ENCODE peak calls at places on chromosomes 5 and 9, in ten cellular contexts. A is ascending aorta, I is spleen, K is fibroblast of the aortic adventitia, W is GM06990, Q is OCI-LY7, G is fibroblast of lung, B is A549, F is HCT116, P is AG04450. O is an unnamed sample.

GRCh38 chr9:68779558-68780376 is 74.7 kb downstream of the PIP5K1B start:
- DNase-seq in A (peak), I (peak), K (peak), W (peak), Q (peak), G (peak), B (peak), F (peak), P (peak), O (peak)

GRCh38 chr5:121987052-121987684 is 25.4 kb downstream of the SRFBP1 start:
- DNase-seq in A (no peak), I (no peak), K (no peak), W (no peak), Q (no peak), G (no peak), B (no peak), F (no peak), P (no peak), O (no peak)

GRCh38 chr9:113933671-113934070 is 57.6 kb downstream of the ZNF618 start:
- DNase-seq in A (no peak), I (no peak), K (no peak), W (no peak), Q (no peak), G (no peak), B (no peak), F (no peak), P (no peak), O (no peak)

GRCh38 chr5:122078116-122078865 is at the start of gene LOX:
- DNase-seq in A (peak), I (no peak), K (peak), W (no peak), Q (no peak), G (peak), B (no peak), F (no peak), P (peak), O (peak)

GRCh38 chr5:179763215-179763945 is 30.4 kb upstream of the LTC4S start:
- DNase-seq in A (peak), I (peak), K (peak), W (no peak), Q (peak), G (peak), B (peak), F (peak), P (peak), O (peak)

GRCh38 chr5:111583761-111584203 is 71.4 kb upstream of the STARD4 start:
- DNase-seq in A (no peak), I (no peak), K (peak), W (no peak), Q (no peak), G (peak), B (no peak), F (no peak), P (no peak), O (no peak)

GRCh38 chr5:160312960-160313734 is 783 bp upstream of the CCNJL start:
- DNase-seq in A (no peak), I (no peak), K (no peak), W (no peak), Q (no peak), G (no peak), B (peak), F (no peak), P (no peak), O (no peak)

GRCh38 chr9:14350766-14351165 is 36.8 kb upstream of the NFIB start:
- DNase-seq in A (no peak), I (no peak), K (peak), W (no peak), Q (no peak), G (no peak), B (no peak), F (no peak), P (no peak), O (no peak)

GRCh38 chr9:72203205-72203803 is 54.1 kb downstream of the GDA start:
- DNase-seq in A (no peak), I (no peak), K (peak), W (no peak), Q (peak), G (peak), B (peak), F (peak), P (no peak), O (no peak)

GRCh38 chr5:168422431-168422830 is 63.8 kb upstream of the RARS1 start:
- DNase-seq in A (no peak), I (no peak), K (no peak), W (no peak), Q (no peak), G (no peak), B (no peak), F (peak), P (no peak), O (no peak)
- TF ChIP-seq CTCF in A (no peak), I (no peak), K (peak), W (no peak), Q (peak), G (peak), B (peak), F (peak), P (no peak), O (peak)

GRCh38 chr5:59317772-59318205 is 575.7 kb downstream of the PDE4D start:
- DNase-seq in A (no peak), I (no peak), K (no peak), W (no peak), Q (no peak), G (no peak), B (no peak), F (no peak), P (no peak), O (no peak)

GRCh38 chr5:59321631-59322030 is 571.9 kb downstream of the PDE4D start:
- DNase-seq in A (no peak), I (no peak), K (no peak), W (no peak), Q (no peak), G (no peak), B (no peak), F (no peak), P (no peak), O (no peak)

GRCh38 chr5:59320420-59320819 is 573.1 kb downstream of the PDE4D start:
- DNase-seq in A (no peak), I (no peak), K (no peak), W (no peak), Q (no peak), G (no peak), B (no peak), F (no peak), P (no peak), O (no peak)

GRCh38 chr5:59319286-59319685 is 574.2 kb downstream of the PDE4D start:
- DNase-seq in A (no peak), I (no peak), K (no peak), W (no peak), Q (no peak), G (no peak), B (no peak), F (no peak), P (no peak), O (no peak)

DNA sequence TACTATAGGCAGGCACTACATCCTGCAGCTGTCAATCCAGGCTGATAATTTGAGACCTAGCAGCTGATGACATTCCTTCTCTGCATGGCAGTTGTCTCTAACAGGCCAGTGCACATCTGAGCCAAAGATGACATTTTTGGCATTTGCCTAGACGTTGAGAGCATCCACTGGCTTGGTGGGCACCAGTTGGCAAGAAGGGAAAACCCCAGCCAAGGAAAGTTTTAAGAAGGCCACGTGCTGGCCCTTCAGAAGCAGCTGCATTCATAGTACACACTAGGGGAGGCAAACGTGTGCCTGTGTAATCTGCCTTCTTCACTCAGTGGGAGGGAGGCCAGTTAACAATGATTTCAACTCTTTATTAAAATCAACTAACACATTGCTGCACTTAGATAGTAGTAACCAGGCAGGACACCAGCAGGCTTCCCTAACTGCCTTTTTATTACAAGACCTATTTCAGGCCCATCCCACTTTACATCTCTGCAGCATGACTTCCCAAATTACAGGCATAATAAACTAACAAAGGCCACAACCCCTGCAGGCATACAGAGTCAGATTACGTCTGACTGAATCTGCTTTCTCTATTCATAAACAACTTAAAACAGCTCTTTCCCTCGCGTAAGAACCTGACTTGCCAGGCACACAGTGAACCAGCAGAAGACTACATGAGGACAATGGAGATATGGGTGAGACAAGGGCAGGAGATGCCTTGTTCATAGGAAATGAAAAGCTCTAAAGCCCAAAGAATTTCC is 576.3 kb downstream of the PDE4D start:
- DNase-seq in A (no peak), I (no peak), K (peak), W (no peak), Q (no peak), G (no peak), B (no peak), F (no peak), P (no peak), O (peak)
- H3K4me3 ChIP-seq in A (no peak), I (no peak), K (no peak), W (no peak), Q (no peak), G (peak), B (no peak), F (no peak), P (no peak), O (no peak)

DNA sequence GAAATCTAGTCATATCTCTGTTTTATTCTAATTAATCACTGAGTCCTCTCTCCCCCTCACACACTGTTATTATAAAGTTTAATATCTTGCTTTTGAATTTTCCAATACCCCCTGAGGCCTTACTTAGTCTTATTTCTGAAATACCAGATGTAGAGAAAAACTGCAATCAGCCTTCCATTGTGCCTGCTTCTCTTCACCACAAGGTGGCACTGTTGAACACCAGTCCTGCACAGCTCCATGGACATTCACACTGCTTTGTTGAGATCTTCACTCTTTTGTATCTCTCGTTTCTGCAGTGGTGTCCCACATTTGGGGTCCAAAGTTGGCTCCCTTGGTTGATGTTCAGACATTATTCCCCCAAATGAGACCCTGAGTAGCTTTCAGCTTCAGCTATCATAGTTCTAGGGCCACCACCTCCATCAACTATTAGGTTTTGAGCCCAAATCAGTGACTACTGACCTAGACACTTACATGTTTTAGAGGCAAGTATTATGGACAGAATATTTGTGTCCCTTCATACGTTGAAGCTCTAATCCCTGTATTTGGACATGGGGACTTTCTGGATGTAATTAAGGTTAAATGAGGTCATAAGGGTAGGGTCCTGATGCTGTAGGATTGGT is 24.3 kb downstream of the BOD1 start:
- DNase-seq in A (no peak), I (no peak), K (no peak), W (no peak), Q (peak), G (no peak), B (peak), F (peak), P (no peak), O (no peak)
- TF ChIP-seq CTCF in A (peak), I (no peak), K (peak), W (peak), Q (peak), G (peak), B (peak), F (peak), P (peak), O (peak)

GRCh38 chr5:53543401-53543800 is 17.0 kb upstream of the NDUFS4 start:
- DNase-seq in A (no peak), I (no peak), K (peak), W (no peak), Q (no peak), G (peak), B (no peak), F (no peak), P (no peak), O (peak)
- H3K4me3 ChIP-seq in A (no peak), I (no peak), K (no peak), W (no peak), Q (no peak), G (no peak), B (no peak), F (no peak), P (no peak), O (no peak)

GRCh38 chr5:1644810-1645571 is 121.2 kb upstream of the LPCAT1 start:
- DNase-seq in A (peak), I (peak), K (peak), W (peak), Q (peak), G (peak), B (peak), F (peak), P (peak), O (peak)
- TF ChIP-seq CTCF in A (peak), I (peak), K (peak), W (peak), Q (peak), G (peak), B (peak), F (peak), P (peak), O (peak)

DNA sequence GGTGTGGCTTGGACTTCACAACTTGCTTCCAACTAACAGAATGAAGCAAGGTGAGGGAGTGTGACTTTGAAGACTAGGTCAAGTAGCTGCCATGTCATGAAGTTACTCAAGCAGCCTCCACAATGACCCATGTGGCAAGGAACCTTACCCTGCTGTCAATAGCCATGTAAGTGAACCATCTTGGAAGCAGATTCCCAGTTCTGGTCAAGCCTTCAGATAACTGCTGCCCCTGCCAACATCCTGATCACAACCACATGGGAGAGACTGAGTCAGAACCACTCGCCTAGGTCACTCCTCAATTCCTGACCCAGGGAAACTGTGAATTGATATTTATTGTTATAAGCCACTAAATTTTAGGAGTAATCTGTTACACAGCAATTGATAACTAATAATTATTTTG is 10.9 kb downstream of the ZCCHC10 start:
- DNase-seq in A (peak), I (no peak), K (no peak), W (no peak), Q (no peak), G (no peak), B (no peak), F (no peak), P (no peak), O (no peak)
- H3K4me3 ChIP-seq in A (no peak), I (no peak), K (no peak), W (no peak), Q (no peak), G (no peak), B (no peak), F (no peak), P (no peak), O (no peak)

DNA sequence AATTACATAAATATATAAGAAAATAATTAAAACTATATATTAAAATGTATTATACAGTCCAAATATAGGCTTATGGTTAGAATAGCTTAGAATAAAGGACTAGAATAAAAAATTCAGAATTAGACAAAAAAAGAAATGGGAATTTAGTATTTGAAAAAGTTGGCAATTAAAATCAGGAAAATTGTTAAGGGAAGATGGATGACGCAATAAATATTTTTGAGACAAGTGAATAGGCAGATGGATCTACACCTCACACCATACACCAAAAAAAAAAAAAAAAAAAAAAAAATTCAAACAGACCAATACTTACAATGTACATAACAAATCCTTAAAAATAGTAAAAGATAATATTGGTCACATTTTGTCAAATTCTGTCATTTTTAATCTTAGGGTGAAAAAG is 200.7 kb downstream of the TMEM232 start:
- DNase-seq in A (no peak), I (no peak), K (no peak), W (no peak), Q (no peak), G (no peak), B (no peak), F (no peak), P (no peak), O (no peak)
- TF ChIP-seq CTCF in A (no peak), I (no peak), K (no peak), W (no peak), Q (no peak), G (no peak), B (no peak), F (no peak), P (no peak), O (no peak)

DNA sequence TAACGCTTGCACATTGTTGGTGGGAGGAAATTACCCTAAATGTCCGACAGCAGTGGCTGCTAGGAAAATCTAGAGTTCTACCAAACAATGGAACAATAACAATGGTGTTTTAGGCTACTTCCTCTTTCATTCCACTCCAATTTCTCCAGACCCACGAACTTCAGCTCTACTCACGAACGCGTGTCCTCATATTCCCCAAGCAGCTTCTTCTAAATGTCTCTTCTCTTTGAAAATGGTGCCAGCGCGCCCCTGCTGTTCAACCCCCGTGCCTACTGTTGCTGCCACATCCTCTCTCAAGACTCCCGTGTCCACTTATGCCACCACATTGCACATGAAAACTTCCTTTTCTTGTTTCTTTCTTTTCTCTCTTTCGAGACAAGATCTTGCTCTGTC is 25.6 kb downstream of the OR2V2 start:
- DNase-seq in A (no peak), I (no peak), K (no peak), W (no peak), Q (peak), G (no peak), B (no peak), F (no peak), P (no peak), O (no peak)
- H3K4me3 ChIP-seq in A (no peak), I (no peak), K (no peak), W (peak), Q (peak), G (no peak), B (peak), F (peak), P (peak), O (peak)